ENCODE peak calls at places on chromosomes 6 and 20, in five cellular contexts. One of them, this sample, is unnamed.

GRCh38 chr20:31758521-31758920 is 19.4 kb downstream of the TPX2 start:
- DNase-seq in right cardiac atrium: no peak
- DNase-seq in myocyte: peak
- DNase-seq in Karpas-422: no peak
- DNase-seq in RWPE1: no peak
- DNase-seq in this sample: no peak

GRCh38 chr6:15079288-15079817 is 166.5 kb upstream of the JARID2 start:
- DNase-seq in right cardiac atrium: no peak
- DNase-seq in myocyte: no peak
- DNase-seq in Karpas-422: no peak
- DNase-seq in RWPE1: no peak
- DNase-seq in this sample: no peak

GRCh38 chr20:4898282-4898681 is 103.0 kb downstream of the SLC23A2 start:
- DNase-seq in right cardiac atrium: peak
- DNase-seq in myocyte: peak
- DNase-seq in Karpas-422: no peak
- DNase-seq in RWPE1: peak
- DNase-seq in this sample: no peak

GRCh38 chr20:58199058-58199457 is 29.4 kb downstream of the ANKRD60 start:
- DNase-seq in right cardiac atrium: no peak
- DNase-seq in myocyte: no peak
- DNase-seq in Karpas-422: no peak
- DNase-seq in RWPE1: no peak
- DNase-seq in this sample: no peak

GRCh38 chr6:73062837-73063236 is 162.5 kb downstream of the KHDC1L start:
- DNase-seq in right cardiac atrium: no peak
- DNase-seq in myocyte: peak
- DNase-seq in Karpas-422: no peak
- DNase-seq in RWPE1: no peak
- DNase-seq in this sample: no peak

GRCh38 chr20:22465622-22466446 is 118.5 kb downstream of the FOXA2 start:
- DNase-seq in right cardiac atrium: no peak
- DNase-seq in myocyte: no peak
- DNase-seq in Karpas-422: no peak
- DNase-seq in RWPE1: no peak
- DNase-seq in this sample: no peak

GRCh38 chr6:154931741-154932424 is 63.2 kb upstream of the TIAM2 start:
- DNase-seq in right cardiac atrium: no peak
- DNase-seq in myocyte: no peak
- DNase-seq in Karpas-422: peak
- DNase-seq in RWPE1: no peak
- DNase-seq in this sample: peak

GRCh38 chr6:124255296-124255695 is 451.6 kb downstream of the NKAIN2 start:
- DNase-seq in right cardiac atrium: no peak
- DNase-seq in myocyte: no peak
- DNase-seq in Karpas-422: no peak
- DNase-seq in RWPE1: no peak
- DNase-seq in this sample: no peak

GRCh38 chr20:64049060-64049886 is at the start of gene SOX18:
- DNase-seq in right cardiac atrium: peak
- DNase-seq in myocyte: no peak
- DNase-seq in Karpas-422: no peak
- DNase-seq in RWPE1: no peak
- DNase-seq in this sample: peak

GRCh38 chr20:39269031-39269461 is 306.9 kb downstream of the DHX35 start:
- DNase-seq in right cardiac atrium: peak
- DNase-seq in myocyte: no peak
- DNase-seq in Karpas-422: peak
- DNase-seq in RWPE1: peak
- DNase-seq in this sample: no peak

GRCh38 chr6:35651244-35651643 is 37.5 kb downstream of the FKBP5 start:
- DNase-seq in right cardiac atrium: no peak
- DNase-seq in myocyte: no peak
- DNase-seq in Karpas-422: no peak
- DNase-seq in RWPE1: no peak
- DNase-seq in this sample: no peak

GRCh38 chr6:121651420-121651819 is 216.0 kb downstream of the GJA1 start:
- DNase-seq in right cardiac atrium: no peak
- DNase-seq in myocyte: no peak
- DNase-seq in Karpas-422: no peak
- DNase-seq in RWPE1: no peak
- DNase-seq in this sample: no peak

GRCh38 chr6:57162516-57162915 is 9.6 kb upstream of the BAG2 start:
- DNase-seq in right cardiac atrium: no peak
- DNase-seq in myocyte: no peak
- DNase-seq in Karpas-422: no peak
- DNase-seq in RWPE1: no peak
- DNase-seq in this sample: no peak

GRCh38 chr6:148021135-148021534 is 321.5 kb upstream of the SASH1 start:
- DNase-seq in right cardiac atrium: no peak
- DNase-seq in myocyte: no peak
- DNase-seq in Karpas-422: no peak
- DNase-seq in RWPE1: no peak
- DNase-seq in this sample: no peak

GRCh38 chr20:20084296-20084752 is 32.0 kb downstream of the CFAP61 start:
- DNase-seq in right cardiac atrium: no peak
- DNase-seq in myocyte: peak
- DNase-seq in Karpas-422: no peak
- DNase-seq in RWPE1: no peak
- DNase-seq in this sample: no peak

GRCh38 chr20:35643045-35643444 is 21.7 kb downstream of the CPNE1 start:
- DNase-seq in right cardiac atrium: no peak
- DNase-seq in myocyte: no peak
- DNase-seq in Karpas-422: no peak
- DNase-seq in RWPE1: no peak
- DNase-seq in this sample: no peak

GRCh38 chr6:143005816-143006215 is 54.9 kb upstream of the AIG1 start:
- DNase-seq in right cardiac atrium: no peak
- DNase-seq in myocyte: no peak
- DNase-seq in Karpas-422: no peak
- DNase-seq in RWPE1: no peak
- DNase-seq in this sample: no peak

GRCh38 chr6:163667372-163668060 is 253.0 kb downstream of the QKI start:
- DNase-seq in right cardiac atrium: no peak
- DNase-seq in myocyte: peak
- DNase-seq in Karpas-422: peak
- DNase-seq in RWPE1: no peak
- DNase-seq in this sample: peak

GRCh38 chr6:97203343-97203742 is 79.7 kb downstream of the MMS22L start:
- DNase-seq in right cardiac atrium: no peak
- DNase-seq in myocyte: peak
- DNase-seq in Karpas-422: no peak
- DNase-seq in RWPE1: no peak
- DNase-seq in this sample: no peak

GRCh38 chr20:20897922-20898321 is 185.5 kb upstream of the RALGAPA2 start:
- DNase-seq in right cardiac atrium: no peak
- DNase-seq in myocyte: no peak
- DNase-seq in Karpas-422: no peak
- DNase-seq in RWPE1: no peak
- DNase-seq in this sample: no peak

GRCh38 chr6:154343473-154344308 is 12.9 kb downstream of the IPCEF1 start:
- DNase-seq in right cardiac atrium: no peak
- DNase-seq in myocyte: peak
- DNase-seq in Karpas-422: peak
- DNase-seq in RWPE1: no peak
- DNase-seq in this sample: peak

GRCh38 chr6:37875561-37876309 is 56.2 kb downstream of the ZFAND3 start:
- DNase-seq in right cardiac atrium: no peak
- DNase-seq in myocyte: no peak
- DNase-seq in Karpas-422: no peak
- DNase-seq in RWPE1: no peak
- DNase-seq in this sample: no peak

GRCh38 chr20:22523499-22524392 is 60.6 kb downstream of the FOXA2 start:
- DNase-seq in right cardiac atrium: no peak
- DNase-seq in myocyte: no peak
- DNase-seq in Karpas-422: no peak
- DNase-seq in RWPE1: no peak
- DNase-seq in this sample: no peak

GRCh38 chr6:10847684-10848083 is 9.3 kb upstream of the MAK start:
- DNase-seq in right cardiac atrium: no peak
- DNase-seq in myocyte: no peak
- DNase-seq in Karpas-422: peak
- DNase-seq in RWPE1: no peak
- DNase-seq in this sample: peak

This sample was measured in AML-193.